ENCODE peak calls at places on chromosomes 2 and 18, in six cellular contexts. V is renal cortical epithelial cell, L is NCI-H1417, Q is ovary, I is kidney, E is substantia nigra. B is an unnamed sample.

GRCh38 chr2:237205111-237205541 is 119.4 kb downstream of the COPS8 start:
- DNase-seq in V (no peak), L (no peak), Q (no peak), I (no peak), E (no peak), B (no peak)

GRCh38 chr2:9655441-9656269 is 24.9 kb upstream of the YWHAQ start:
- DNase-seq in V (peak), L (no peak), Q (no peak), I (no peak), E (no peak), B (no peak)

GRCh38 chr18:20988726-20989125 is 122.9 kb downstream of the ROCK1 start:
- DNase-seq in V (peak), L (no peak), Q (no peak), I (no peak), E (no peak), B (no peak)

GRCh38 chr2:26178746-26179436 is 6.0 kb downstream of the GAREM2 start:
- DNase-seq in V (no peak), L (peak), Q (peak), I (peak), E (no peak), B (peak)

GRCh38 chr2:175690113-175690716 is 311.9 kb downstream of the LNPK start:
- DNase-seq in V (peak), L (peak), Q (no peak), I (no peak), E (no peak), B (no peak)

GRCh38 chr18:12657849-12658829 is at the start of gene SPIRE1:
- DNase-seq in V (no peak), L (peak), Q (peak), I (peak), E (peak), B (peak)

GRCh38 chr18:524496-524895 is 24.0 kb upstream of the COLEC12 start:
- DNase-seq in V (peak), L (no peak), Q (no peak), I (no peak), E (no peak), B (no peak)

GRCh38 chr2:237199577-237199976 is 113.9 kb downstream of the COPS8 start:
- DNase-seq in V (no peak), L (no peak), Q (peak), I (no peak), E (no peak), B (no peak)

GRCh38 chr2:238591732-238592131 is 165.0 kb downstream of the ASB1 start:
- DNase-seq in V (no peak), L (no peak), Q (no peak), I (no peak), E (no peak), B (no peak)

GRCh38 chr2:133484106-133484505 is 84.2 kb downstream of the NCKAP5 start:
- DNase-seq in V (no peak), L (no peak), Q (no peak), I (no peak), E (no peak), B (no peak)

GRCh38 chr2:2914252-2914651 is 463.4 kb downstream of the EIPR1 start:
- DNase-seq in V (no peak), L (no peak), Q (no peak), I (no peak), E (no peak), B (no peak)

GRCh38 chr2:120684691-120685402 is 50.8 kb upstream of the GLI2 start:
- DNase-seq in V (no peak), L (no peak), Q (no peak), I (peak), E (no peak), B (no peak)

GRCh38 chr2:240567137-240567871 is 980 bp upstream of the RNPEPL1 start:
- DNase-seq in V (no peak), L (peak), Q (peak), I (peak), E (no peak), B (no peak)

GRCh38 chr2:39898934-39899333 is 119.9 kb upstream of the THUMPD2 start:
- DNase-seq in V (no peak), L (no peak), Q (no peak), I (no peak), E (no peak), B (no peak)

GRCh38 chr2:239830718-239831271 is 194.3 kb downstream of the NDUFA10 start:
- DNase-seq in V (no peak), L (no peak), Q (peak), I (peak), E (no peak), B (no peak)

GRCh38 chr2:3182848-3183247 is 194.8 kb downstream of the EIPR1 start:
- DNase-seq in V (no peak), L (no peak), Q (no peak), I (no peak), E (no peak), B (no peak)

GRCh38 chr2:112187805-112188596 is 49.8 kb downstream of the FBLN7 start:
- DNase-seq in V (peak), L (no peak), Q (no peak), I (no peak), E (no peak), B (no peak)

GRCh38 chr2:156399224-156399949 is 36.8 kb upstream of the GPD2 start:
- DNase-seq in V (peak), L (peak), Q (no peak), I (no peak), E (no peak), B (no peak)

GRCh38 chr18:1292167-1292566 is 387.5 kb downstream of the ADCYAP1 start:
- DNase-seq in V (no peak), L (no peak), Q (no peak), I (no peak), E (no peak), B (no peak)

GRCh38 chr18:45666520-45666919 is 51.2 kb downstream of the SLC14A2 start:
- DNase-seq in V (no peak), L (no peak), Q (no peak), I (no peak), E (no peak), B (no peak)

B was measured in NCI-H510A.